ENCODE peak calls at places on chromosomes 7 and 10, in seven cellular contexts. K is fibroblast of lung, N is HCT116, G is RWPE1, W is GM13976, P is lower leg skin, O is bronchial epithelial cell. B is an unnamed sample.

GRCh38 chr10:102493771-102494170 is 8.7 kb downstream of the ACTR1A start:
- DNase-seq in K (no peak), N (no peak), G (peak; percentile 34), W (no peak), P (no peak), O (peak; percentile 73), B (no peak)

GRCh38 chr7:158996214-158997109 is 140.1 kb downstream of the DYNC2I1 start:
- DNase-seq in K (no peak), N (no peak), G (no peak), W (no peak), P (peak; percentile 82), O (no peak), B (no peak)

GRCh38 chr10:70360215-70360614 is 22.2 kb downstream of the LRRC20 start:
- DNase-seq in K (no peak), N (no peak), G (no peak), W (no peak), P (no peak), O (no peak), B (no peak)

GRCh38 chr7:70098133-70098561 is 499.9 kb downstream of the AUTS2 start:
- DNase-seq in K (peak; percentile 23), N (no peak), G (no peak), W (no peak), P (no peak), O (no peak), B (no peak)

GRCh38 chr7:101733713-101734475 is 83.5 kb upstream of the CUX1 start:
- DNase-seq in K (peak; percentile 66), N (no peak), G (no peak), W (peak; percentile 62), P (no peak), O (no peak), B (no peak)

GRCh38 chr10:70542565-70542938 is 60.0 kb downstream of the PRF1 start:
- DNase-seq in K (no peak), N (no peak), G (no peak), W (no peak), P (no peak), O (no peak), B (no peak)

GRCh38 chr10:28179490-28180099 is 123.3 kb downstream of the MPP7 start:
- DNase-seq in K (peak; percentile 57), N (peak; percentile 69), G (peak; percentile 52), W (peak; percentile 42), P (no peak), O (peak; percentile 46), B (no peak)

GRCh38 chr7:151013728-151014497 is 10.4 kb downstream of the ATG9B start:
- DNase-seq in K (peak; percentile 62), N (no peak), G (no peak), W (peak; percentile 85), P (peak; percentile 93), O (no peak), B (no peak)

GRCh38 chr7:115052706-115053105 is 130.8 kb downstream of the MDFIC start:
- DNase-seq in K (no peak), N (no peak), G (no peak), W (no peak), P (no peak), O (no peak), B (no peak)

GRCh38 chr10:5105626-5106025 is 11.4 kb downstream of the AKR1C3 start:
- DNase-seq in K (no peak), N (no peak), G (no peak), W (no peak), P (no peak), O (no peak), B (no peak)

GRCh38 chr7:1015196-1015595 is 29.1 kb upstream of the GPR146 start:
- DNase-seq in K (no peak), N (no peak), G (no peak), W (no peak), P (no peak), O (no peak), B (no peak)

GRCh38 chr10:68105820-68106219 is 3.5 kb upstream of the MYPN start:
- DNase-seq in K (peak; percentile 75), N (no peak), G (peak; percentile 64), W (no peak), P (no peak), O (peak; percentile 64), B (no peak)

GRCh38 chr7:9835204-9835603 is 1138.5 kb upstream of the PHF14 start:
- DNase-seq in K (no peak), N (no peak), G (no peak), W (no peak), P (no peak), O (peak; percentile 18), B (no peak)

GRCh38 chr10:84214612-84215235 is 10.6 kb downstream of the LRIT2 start:
- DNase-seq in K (no peak), N (peak; percentile 10), G (no peak), W (peak; percentile 74), P (peak; percentile 60), O (peak; percentile 24), B (no peak)

GRCh38 chr7:159076340-159076739 is 68.3 kb downstream of the VIPR2 start:
- DNase-seq in K (no peak), N (no peak), G (no peak), W (no peak), P (no peak), O (no peak), B (no peak)

GRCh38 chr10:35218339-35218955 is 91.8 kb downstream of the CREM start:
- DNase-seq in K (peak; percentile 83), N (peak; percentile 86), G (peak; percentile 51), W (peak; percentile 71), P (peak; percentile 95), O (peak; percentile 72), B (peak; percentile 56)

GRCh38 chr10:47309403-47310089 is 9.5 kb downstream of the GDF10 start:
- DNase-seq in K (no peak), N (no peak), G (no peak), W (no peak), P (no peak), O (no peak), B (no peak)
- TF ChIP-seq CTCF in K (peak; percentile 31), N (peak; percentile 49), G (peak; percentile 9), W (no peak), P (no peak), O (peak; percentile 26), B (peak; percentile 70)

GRCh38 chr7:122014697-122015096 is 129.4 kb downstream of the AASS start:
- DNase-seq in K (no peak), N (no peak), G (no peak), W (no peak), P (no peak), O (peak; percentile 23), B (no peak)
- TF ChIP-seq CTCF in K (no peak), N (peak; percentile 24), G (no peak), W (no peak), P (no peak), O (no peak), B (peak; percentile 61)

DNA sequence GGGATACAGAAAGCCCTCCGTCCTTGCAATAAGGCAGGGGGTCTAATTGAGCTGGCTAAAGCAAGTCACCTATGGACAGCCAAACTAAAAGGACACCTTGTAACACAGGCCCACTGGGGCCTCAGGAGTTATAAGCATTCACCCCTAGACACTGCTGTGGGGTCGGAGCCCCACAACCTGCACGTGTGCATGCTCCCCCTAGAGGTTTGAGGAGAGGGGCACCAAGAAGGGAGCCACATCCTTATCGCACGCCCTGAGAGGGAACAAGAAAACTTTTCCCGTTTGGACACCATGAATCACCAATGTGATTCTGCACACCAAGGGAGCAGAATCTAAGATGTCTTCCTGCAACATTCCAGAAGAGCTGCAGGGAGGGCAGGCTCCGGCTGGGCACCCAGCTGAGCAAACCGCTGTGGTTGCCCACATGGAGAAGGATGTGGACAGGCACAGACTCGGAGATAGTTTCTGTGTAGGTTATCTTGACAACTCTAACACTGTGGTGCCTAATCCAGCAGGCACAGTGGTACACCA is 17.7 kb upstream of the TARP start:
- DNase-seq in K (no peak), N (no peak), G (no peak), W (no peak), P (no peak), O (no peak), B (no peak)
- TF ChIP-seq CTCF in K (no peak), N (no peak), G (no peak), W (no peak), P (no peak), O (no peak), B (no peak)

GRCh38 chr10:112872728-112873127 is 77.3 kb upstream of the TCF7L2 start:
- DNase-seq in K (no peak), N (peak; percentile 18), G (no peak), W (no peak), P (no peak), O (no peak), B (no peak)
- TF ChIP-seq CTCF in K (peak; percentile 37), N (no peak), G (peak; percentile 12), W (no peak), P (no peak), O (no peak), B (peak; percentile 28)

GRCh38 chr7:31488562-31489203 is 25.2 kb upstream of the ITPRID1 start:
- DNase-seq in K (peak; percentile 78), N (peak; percentile 41), G (peak; percentile 69), W (peak; percentile 66), P (no peak), O (peak; percentile 43), B (peak; percentile 59)
- TF ChIP-seq CTCF in K (peak; percentile 55), N (peak; percentile 60), G (peak; percentile 73), W (peak; percentile 84), P (no peak), O (peak; percentile 74), B (peak; percentile 91)

GRCh38 chr10:115171392-115171960 is 78.3 kb downstream of the ATRNL1 start:
- DNase-seq in K (peak; percentile 1), N (peak; percentile 7), G (peak; percentile 14), W (no peak), P (no peak), O (peak; percentile 24), B (no peak)
- TF ChIP-seq CTCF in K (peak; percentile 26), N (peak; percentile 2), G (peak; percentile 53), W (no peak), P (no peak), O (no peak), B (peak; percentile 62)

GRCh38 chr10:101066146-101066889 is 4.5 kb downstream of the KAZALD1 start:
- DNase-seq in K (peak; percentile 59), N (peak; percentile 87), G (peak; percentile 89), W (peak; percentile 81), P (peak; percentile 94), O (peak; percentile 55), B (peak; percentile 60)
- TF ChIP-seq CTCF in K (peak; percentile 56), N (no peak), G (peak; percentile 64), W (peak; percentile 36), P (no peak), O (peak; percentile 71), B (peak; percentile 47)

DNA sequence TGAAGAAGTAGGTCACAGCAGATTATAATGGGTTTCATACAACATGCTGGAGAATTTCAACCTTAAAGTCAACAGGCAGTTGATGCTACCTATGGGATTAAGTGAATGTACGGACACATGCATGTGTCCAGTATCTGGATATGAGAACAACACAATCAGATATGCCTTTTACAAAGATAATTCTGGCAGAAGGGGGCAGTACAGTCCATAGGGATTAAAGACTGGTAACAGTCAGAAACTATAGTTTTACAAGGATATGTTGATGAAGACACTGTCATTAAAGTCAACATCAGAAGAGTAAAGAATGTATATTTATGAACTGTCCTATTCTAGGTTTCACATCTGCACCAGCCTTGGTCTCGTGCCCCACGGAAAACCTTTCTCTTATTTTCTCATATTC is 41.5 kb downstream of the ANKMY2 start:
- DNase-seq in K (no peak), N (no peak), G (no peak), W (no peak), P (no peak), O (peak; percentile 29), B (no peak)
- TF ChIP-seq CTCF in K (peak; percentile 46), N (peak; percentile 19), G (no peak), W (no peak), P (no peak), O (peak; percentile 12), B (peak; percentile 36)

B was measured in PC-9.